ENCODE peak calls at places on chromosomes 1 and 21, in four cellular contexts. U, O, W and X are unnamed samples.

GRCh38 chr1:172997941-172998361 is 52.8 kb downstream of the TNFSF18 start:
- DNase-seq in O (no peak), W (no peak), U (no peak), X (no peak)

GRCh38 chr1:44576456-44577150 is 97.7 kb downstream of the TMEM53 start:
- DNase-seq in U (no peak), O (no peak), W (no peak), X (no peak)

GRCh38 chr21:44845418-44846200 is 27.7 kb upstream of the SUMO3 start:
- DNase-seq in U (peak), W (peak), O (no peak), X (no peak)

GRCh38 chr1:185257947-185258203 is 59.2 kb downstream of the IVNS1ABP start:
- DNase-seq in U (peak), O (no peak), W (no peak), X (peak)

GRCh38 chr1:106978477-106979322 is 77.8 kb upstream of the PRMT6 start:
- DNase-seq in W (no peak), O (peak), U (peak), X (no peak)

GRCh38 chr1:116990612-116991151 is 10.9 kb upstream of the CD101 start:
- DNase-seq in U (peak), W (no peak), O (peak), X (peak)

GRCh38 chr1:31931241-31932225 is 6.6 kb downstream of the PTP4A2 start:
- DNase-seq in U (peak), W (no peak), O (no peak), X (no peak)

GRCh38 chr1:28518000-28518744 is 12.3 kb downstream of the RCC1 start:
- DNase-seq in U (peak), W (peak), O (peak), X (no peak)

GRCh38 chr1:36298640-36299039 is 7.5 kb upstream of the SH3D21 start:
- DNase-seq in O (no peak), W (no peak), U (no peak), X (no peak)

GRCh38 chr1:66671472-66671871 is 80.8 kb upstream of the DYNLT5 start:
- DNase-seq in U (no peak), W (no peak), O (no peak), X (no peak)

GRCh38 chr21:27221084-27221483 is 254.2 kb upstream of the ADAMTS5 start:
- DNase-seq in W (no peak), U (no peak), O (no peak), X (no peak)

GRCh38 chr1:52002038-52002917 is 11.8 kb upstream of the RAB3B start:
- DNase-seq in U (peak), W (no peak), O (peak), X (peak)

GRCh38 chr1:6247651-6248050 is 3.7 kb downstream of the HES3 start:
- DNase-seq in W (peak), O (no peak), U (no peak), X (no peak)

GRCh38 chr1:108691128-108691885 is 803 bp upstream of the PRPF38B start:
- DNase-seq in W (no peak), O (peak), U (no peak), X (no peak)

GRCh38 chr1:182195733-182196132 is 134.2 kb upstream of the ZNF648 start:
- DNase-seq in O (no peak), U (no peak), W (no peak), X (no peak)

GRCh38 chr21:31484219-31484618 is 140.2 kb upstream of the TIAM1 start:
- DNase-seq in O (no peak), U (no peak), W (no peak), X (no peak)

GRCh38 chr1:179053486-179053885 is 27.8 kb downstream of the FAM20B start:
- DNase-seq in U (no peak), W (no peak), O (no peak), X (no peak)

GRCh38 chr1:87953732-87954344 is 625.2 kb downstream of the LMO4 start:
- DNase-seq in U (peak), W (peak), O (peak), X (no peak)

GRCh38 chr1:226731257-226731893 is 7.7 kb downstream of the ITPKB start:
- DNase-seq in O (no peak), W (no peak), U (no peak), X (no peak)
- H3K4me3 ChIP-seq in O (no peak), W (no peak), U (no peak), X (no peak)

DNA sequence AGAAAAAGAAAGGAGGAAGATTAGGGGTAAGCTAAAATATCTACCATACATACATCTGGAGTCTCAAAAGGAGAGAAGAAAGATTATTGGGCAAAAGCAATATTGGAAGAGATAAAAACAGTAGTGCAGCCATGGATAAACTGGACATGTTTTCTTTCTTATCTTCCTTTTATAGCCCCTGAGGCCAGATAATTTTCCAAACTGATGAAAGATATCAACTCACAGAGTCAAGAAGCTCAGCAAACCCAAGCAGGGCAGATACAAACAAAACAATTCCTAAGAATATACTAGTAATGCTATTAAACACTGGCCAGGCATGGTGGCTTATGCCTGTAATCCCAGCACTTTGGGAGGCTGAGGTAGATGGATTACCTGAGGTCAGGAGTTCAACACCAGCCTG is 5.8 kb upstream of the PSMB4 start:
- DNase-seq in O (no peak), U (no peak), W (no peak), X (no peak)
- TF ChIP-seq CTCF in O (no peak), U (no peak), W (no peak), X (no peak)

GRCh38 chr1:12163210-12163609 is 3.6 kb upstream of the TNFRSF1B start:
- DNase-seq in U (no peak), W (no peak), O (no peak), X (no peak)

GRCh38 chr1:12161662-12162458 is 4.9 kb upstream of the TNFRSF1B start:
- DNase-seq in O (peak), W (peak), U (peak), X (no peak)

GRCh38 chr1:12161324-12161661 is 5.5 kb upstream of the TNFRSF1B start:
- DNase-seq in O (no peak), W (no peak), U (no peak), X (no peak)

GRCh38 chr1:12165342-12165741 is 1.4 kb upstream of the TNFRSF1B start:
- DNase-seq in O (no peak), W (no peak), U (no peak), X (no peak)

DNA sequence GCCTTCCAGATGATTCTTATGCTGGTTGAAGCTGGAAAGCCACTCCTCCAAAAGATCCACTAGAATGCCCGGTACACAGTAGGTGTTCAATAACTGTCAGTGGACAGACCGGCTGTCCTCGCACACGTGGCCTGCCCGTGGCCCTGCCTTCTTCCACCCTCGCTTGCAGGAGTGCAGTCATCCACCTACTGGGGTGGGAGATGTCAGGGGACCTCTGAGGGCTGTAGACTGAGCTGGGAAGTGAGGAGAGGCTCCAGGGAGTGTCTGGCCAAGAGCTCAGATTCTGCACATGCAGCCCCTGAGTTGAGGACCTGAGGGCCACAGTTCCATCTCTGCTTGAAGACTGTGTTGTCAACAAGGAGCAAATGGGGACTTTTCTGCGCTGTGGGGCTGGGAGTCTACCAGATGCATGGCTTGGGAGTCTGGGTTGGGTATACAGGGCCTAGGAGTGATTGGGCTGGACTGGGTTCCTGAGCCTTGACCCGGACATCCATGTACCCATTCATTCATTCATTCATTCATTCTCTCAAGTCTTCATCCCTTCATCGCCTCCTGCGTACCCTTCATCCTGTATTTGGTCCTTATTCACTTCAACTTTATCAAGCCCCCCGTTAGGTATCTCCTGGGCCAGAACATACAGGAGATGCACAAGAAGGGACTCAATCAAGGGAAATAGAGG is 4.2 kb upstream of the TNFRSF1B start:
- DNase-seq in W (no peak), O (no peak), U (no peak), X (no peak)
- H3K4me3 ChIP-seq in W (no peak), O (no peak), U (no peak), X (no peak)

GRCh38 chr1:82792151-82792550 is 991.4 kb downstream of the ADGRL2 start:
- DNase-seq in U (no peak), O (no peak), W (no peak), X (no peak)
- TF ChIP-seq CTCF in U (no peak), O (no peak), W (no peak), X (no peak)

GRCh38 chr1:151909167-151910149 is at the start of gene THEM4:
- DNase-seq in U (peak), W (peak), O (peak), X (peak)
- H3K4me3 ChIP-seq in U (peak), W (peak), O (peak), X (peak)

GRCh38 chr1:205225901-205226765 is 1.6 kb upstream of the TMCC2 start:
- DNase-seq in O (no peak), W (no peak), U (no peak), X (no peak)

GRCh38 chr1:205224736-205225135 is 3.0 kb upstream of the TMCC2 start:
- DNase-seq in W (no peak), U (no peak), O (no peak), X (no peak)

GRCh38 chr1:205227584-205228006 is at the start of gene TMCC2:
- DNase-seq in O (peak), W (peak), U (peak), X (no peak)

GRCh38 chr1:205228052-205228451 is 306 bp downstream of the TMCC2 start:
- DNase-seq in W (no peak), O (no peak), U (no peak), X (no peak)

DNA sequence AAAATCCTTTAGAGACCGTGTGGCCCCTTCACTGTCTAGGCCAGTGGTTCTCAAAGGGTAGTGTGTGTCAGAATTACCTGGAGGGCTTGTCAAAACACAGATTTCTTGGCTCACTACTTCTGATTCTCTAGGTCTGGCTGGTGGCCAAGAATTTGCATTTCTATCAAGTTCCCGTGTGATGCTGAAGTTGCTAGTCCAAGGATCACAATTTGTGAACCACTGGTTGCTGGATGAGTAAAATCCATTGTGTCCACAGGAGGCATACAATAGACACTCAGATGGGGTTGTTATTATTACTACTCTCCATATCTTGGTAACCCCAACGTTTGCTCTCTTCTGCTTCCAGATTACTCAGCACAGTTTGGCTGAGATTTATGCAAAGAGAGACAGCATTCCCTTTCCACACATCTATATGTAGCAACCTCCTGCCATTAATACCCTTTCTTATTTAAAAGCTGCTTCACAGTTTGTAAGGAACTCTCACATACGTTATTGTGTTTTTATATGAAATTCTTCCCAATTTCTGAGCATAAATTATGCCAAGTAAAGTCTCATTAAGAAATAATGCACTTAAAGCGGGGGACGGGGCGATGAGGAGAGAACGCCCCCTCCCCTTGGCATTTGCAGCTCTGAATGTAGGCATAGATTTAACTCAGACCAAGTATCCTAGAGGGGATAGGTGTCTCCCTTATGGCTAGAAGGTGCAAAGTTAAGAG is 720 bp upstream of the TMCC2 start:
- DNase-seq in W (no peak), U (peak), O (no peak), X (no peak)
- TF ChIP-seq CTCF in W (no peak), U (no peak), O (no peak), X (no peak)

GRCh38 chr1:23422313-23422877 is 2.2 kb downstream of the TCEA3 start:
- DNase-seq in O (peak), W (peak), U (peak), X (no peak)
- H3K4me3 ChIP-seq in O (no peak), W (no peak), U (no peak), X (no peak)

GRCh38 chr1:55844322-55844721 is 629.2 kb upstream of the USP24 start:
- DNase-seq in U (no peak), O (no peak), W (no peak), X (no peak)

DNA sequence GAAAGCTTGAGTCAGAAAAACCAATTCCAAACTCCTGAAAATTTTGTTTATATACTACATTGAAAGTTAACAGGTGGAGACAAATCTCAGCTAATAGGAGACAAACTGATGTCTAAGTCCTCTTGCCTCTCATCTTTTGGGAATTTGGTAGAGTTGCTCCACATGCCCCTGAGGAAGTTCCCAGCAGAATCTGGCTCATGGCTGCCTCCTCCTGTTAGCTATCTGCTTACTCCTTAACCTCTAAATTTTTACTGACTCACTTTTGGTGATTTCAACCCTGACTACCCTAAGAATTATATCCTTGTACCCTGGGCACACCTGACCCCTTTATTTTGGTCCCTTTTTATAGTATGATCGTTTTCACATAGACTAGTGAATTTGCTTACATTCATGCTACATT is 633.7 kb upstream of the USP24 start:
- DNase-seq in U (peak), W (no peak), O (no peak), X (no peak)
- TF ChIP-seq CTCF in U (peak), W (no peak), O (no peak), X (peak)

GRCh38 chr21:38494254-38494648 is 4.0 kb downstream of the ERG start:
- DNase-seq in O (no peak), W (no peak), U (no peak), X (no peak)

GRCh38 chr21:38494688-38495087 is 3.6 kb downstream of the ERG start:
- DNase-seq in U (no peak), W (no peak), O (no peak), X (no peak)

GRCh38 chr21:38495242-38495641 is 3.0 kb downstream of the ERG start:
- DNase-seq in W (no peak), U (no peak), O (no peak), X (no peak)

GRCh38 chr21:38492002-38492401 is 6.3 kb downstream of the ERG start:
- DNase-seq in U (no peak), W (no peak), O (no peak), X (no peak)

GRCh38 chr21:38493549-38494253 is 4.6 kb downstream of the ERG start:
- DNase-seq in U (no peak), O (no peak), W (no peak), X (no peak)
- H3K4me3 ChIP-seq in U (no peak), O (no peak), W (no peak), X (no peak)